ENCODE peak calls at places on chromosomes 5 and 9, in eight cellular contexts. T is fibroblast of mammary gland, U is RCC 7860, Y is HepG2, I is nephron progenitor cell, M is cardiac fibroblast, B is AG20443, R is HFFc6. G is an unnamed sample.

GRCh38 chr5:141560141-141560540 is 58.7 kb downstream of the DIAPH1 start:
- DNase-seq in T (peak), U (no peak), Y (no peak), I (no peak), M (peak), B (no peak), R (no peak), G (peak)

GRCh38 chr9:84736076-84736475 is 66.5 kb downstream of the NTRK2 start:
- DNase-seq in T (no peak), U (no peak), Y (no peak), I (no peak), M (peak), B (no peak), R (no peak), G (no peak)

GRCh38 chr9:89883401-89884341 is 278.9 kb downstream of the GADD45G start:
- DNase-seq in T (no peak), U (no peak), Y (no peak), I (no peak), M (no peak), B (no peak), R (no peak), G (no peak)

GRCh38 chr5:160305319-160305718 is 7.0 kb downstream of the CCNJL start:
- DNase-seq in T (no peak), U (no peak), Y (no peak), I (no peak), M (no peak), B (no peak), R (no peak), G (no peak)

GRCh38 chr5:142644127-142644526 is 41.8 kb downstream of the FGF1 start:
- DNase-seq in T (peak), U (no peak), Y (no peak), I (no peak), M (no peak), B (peak), R (no peak), G (peak)

GRCh38 chr5:124755565-124755964 is 9.1 kb upstream of the ZNF608 start:
- DNase-seq in T (peak), U (no peak), Y (peak), I (no peak), M (no peak), B (peak), R (no peak), G (no peak)

GRCh38 chr5:307306-307705 is 14.2 kb upstream of the AHRR start:
- DNase-seq in T (no peak), U (no peak), Y (no peak), I (no peak), M (no peak), B (no peak), R (no peak), G (no peak)

GRCh38 chr5:166952055-166952454 is 1339.4 kb upstream of the WWC1 start:
- DNase-seq in T (no peak), U (no peak), Y (no peak), I (peak), M (no peak), B (no peak), R (no peak), G (no peak)

GRCh38 chr9:123556464-123557435 is 200.8 kb downstream of the CRB2 start:
- DNase-seq in T (peak), U (peak), Y (no peak), I (no peak), M (no peak), B (no peak), R (no peak), G (peak)

GRCh38 chr5:61301345-61301744 is 30.7 kb upstream of the ZSWIM6 start:
- DNase-seq in T (peak), U (no peak), Y (no peak), I (no peak), M (peak), B (peak), R (peak), G (no peak)

GRCh38 chr9:97640290-97640689 is 6.7 kb downstream of the NCBP1 start:
- DNase-seq in T (no peak), U (no peak), Y (peak), I (no peak), M (no peak), B (no peak), R (no peak), G (no peak)

GRCh38 chr5:14153071-14153864 is 10.1 kb downstream of the TRIO start:
- DNase-seq in T (no peak), U (peak), Y (no peak), I (no peak), M (no peak), B (no peak), R (no peak), G (peak)

GRCh38 chr9:88537743-88538055 is 2.7 kb downstream of the NXNL2 start:
- DNase-seq in T (peak), U (peak), Y (no peak), I (peak), M (peak), B (peak), R (peak), G (peak)

GRCh38 chr5:100900796-100901731 is 2.0 kb downstream of the ST8SIA4 start:
- DNase-seq in T (peak), U (no peak), Y (no peak), I (peak), M (peak), B (peak), R (no peak), G (peak)

GRCh38 chr5:81393783-81394718 is at the start of gene ACOT12:
- DNase-seq in T (peak), U (no peak), Y (no peak), I (peak), M (peak), B (peak), R (no peak), G (no peak)

GRCh38 chr5:157390179-157390923 is 69.7 kb upstream of the NIPAL4 start:
- DNase-seq in T (peak), U (peak), Y (peak), I (no peak), M (peak), B (peak), R (peak), G (peak)

GRCh38 chr9:87464110-87464991 is 33.3 kb upstream of the DAPK1 start:
- DNase-seq in T (peak), U (no peak), Y (no peak), I (no peak), M (peak), B (peak), R (no peak), G (peak)

GRCh38 chr5:20000416-20000815 is 12.4 kb upstream of the CDH18 start:
- DNase-seq in T (no peak), U (no peak), Y (no peak), I (no peak), M (no peak), B (no peak), R (no peak), G (no peak)

GRCh38 chr5:142364251-142365145 is 39.7 kb upstream of the SPRY4 start:
- DNase-seq in T (no peak), U (no peak), Y (no peak), I (peak), M (no peak), B (no peak), R (no peak), G (peak)

GRCh38 chr5:125412561-125413535 is 666.4 kb upstream of the ZNF608 start:
- DNase-seq in T (peak), U (peak), Y (peak), I (peak), M (peak), B (peak), R (peak), G (peak)

GRCh38 chr9:385818-386398 is 171.2 kb downstream of the DOCK8 start:
- DNase-seq in T (peak), U (peak), Y (peak), I (peak), M (peak), B (peak), R (peak), G (peak)

GRCh38 chr9:78668148-78668825 is 371.4 kb downstream of the PSAT1 start:
- DNase-seq in T (no peak), U (peak), Y (no peak), I (no peak), M (no peak), B (no peak), R (no peak), G (peak)

GRCh38 chr5:1007221-1007680 is 1.4 kb upstream of the NKD2 start:
- DNase-seq in T (no peak), U (no peak), Y (no peak), I (no peak), M (no peak), B (no peak), R (no peak), G (no peak)

GRCh38 chr5:166786889-166787288 is 1504.6 kb upstream of the WWC1 start:
- DNase-seq in T (no peak), U (no peak), Y (no peak), I (no peak), M (no peak), B (no peak), R (no peak), G (no peak)

GRCh38 chr5:168770036-168770498 is 190.9 kb upstream of the PANK3 start:
- DNase-seq in T (no peak), U (no peak), Y (no peak), I (no peak), M (no peak), B (no peak), R (no peak), G (no peak)

GRCh38 chr5:58828145-58828544 is 245.3 kb downstream of the RAB3C start:
- DNase-seq in T (no peak), U (no peak), Y (no peak), I (no peak), M (no peak), B (no peak), R (no peak), G (no peak)

GRCh38 chr5:173341911-173342535 is 13.8 kb upstream of the STC2 start:
- DNase-seq in T (no peak), U (no peak), Y (no peak), I (no peak), M (no peak), B (peak), R (no peak), G (no peak)

GRCh38 chr5:122120957-122121356 is 8.4 kb upstream of the ZNF474 start:
- DNase-seq in T (peak), U (peak), Y (no peak), I (no peak), M (no peak), B (peak), R (peak), G (peak)

GRCh38 chr9:134170525-134171315 is 6.4 kb upstream of the RNU6ATAC start:
- DNase-seq in T (no peak), U (no peak), Y (no peak), I (no peak), M (no peak), B (no peak), R (no peak), G (no peak)

GRCh38 chr9:19830796-19831195 is 42.0 kb upstream of the SLC24A2 start:
- DNase-seq in T (no peak), U (no peak), Y (no peak), I (no peak), M (no peak), B (no peak), R (no peak), G (no peak)

GRCh38 chr5:2914991-2915484 is 163.6 kb upstream of the IRX2 start:
- DNase-seq in T (no peak), U (no peak), Y (no peak), I (no peak), M (no peak), B (no peak), R (no peak), G (no peak)

GRCh38 chr5:132773601-132774355 is 3.3 kb downstream of the SEPTIN8 start:
- DNase-seq in T (no peak), U (no peak), Y (no peak), I (no peak), M (no peak), B (no peak), R (no peak), G (no peak)

GRCh38 chr9:105502276-105502675 is 54.4 kb downstream of the FSD1L start:
- DNase-seq in T (peak), U (no peak), Y (no peak), I (no peak), M (no peak), B (no peak), R (peak), G (no peak)

GRCh38 chr9:2019723-2020122 is 4.6 kb downstream of the SMARCA2 start:
- DNase-seq in T (no peak), U (no peak), Y (no peak), I (no peak), M (no peak), B (no peak), R (no peak), G (no peak)

GRCh38 chr9:25226901-25227686 is 451.1 kb downstream of the TUSC1 start:
- DNase-seq in T (no peak), U (no peak), Y (no peak), I (no peak), M (no peak), B (no peak), R (no peak), G (no peak)

GRCh38 chr5:52262844-52263243 is 524.9 kb upstream of the ITGA1 start:
- DNase-seq in T (no peak), U (no peak), Y (no peak), I (no peak), M (no peak), B (no peak), R (no peak), G (no peak)

GRCh38 chr5:128060644-128061388 is 22.8 kb upstream of the SLC12A2 start:
- DNase-seq in T (no peak), U (no peak), Y (no peak), I (no peak), M (no peak), B (no peak), R (no peak), G (no peak)